ENCODE peak calls at places on chromosomes 12 and 14, in four cellular contexts. G is OCI-LY7, S is neuronal stem cell, M is PC-3. A is an unnamed sample.

GRCh38 chr12:48184549-48184922 is 1.1 kb downstream of the CCDC184 start:
- DNase-seq in G (no peak), M (no peak), S (no peak), A (no peak)

GRCh38 chr12:103778781-103779180 is 62.3 kb downstream of the NT5DC3 start:
- DNase-seq in G (no peak), M (no peak), S (no peak), A (no peak)

GRCh38 chr14:64878775-64879634 is 702 bp downstream of the SPTB start:
- DNase-seq in S (peak), M (no peak), G (no peak), A (no peak)

GRCh38 chr14:77372304-77372841 is 4.5 kb downstream of the TMED8 start:
- DNase-seq in G (peak), S (peak), M (peak), A (peak)

GRCh38 chr12:114694436-114695304 is 10.7 kb upstream of the TBX3 start:
- DNase-seq in S (no peak), M (no peak), G (no peak), A (no peak)

GRCh38 chr14:68775614-68776126 is 17.2 kb downstream of the ZFP36L1 start:
- DNase-seq in M (no peak), G (no peak), S (no peak), A (no peak)

GRCh38 chr12:109759076-109759420 is 45.4 kb downstream of the FAM222A start:
- DNase-seq in G (no peak), M (no peak), S (no peak), A (no peak)

GRCh38 chr14:105647784-105648608 is 121.6 kb downstream of the TMEM121 start:
- DNase-seq in M (no peak), G (no peak), S (no peak), A (no peak)

GRCh38 chr14:103949386-103949785 is 7.1 kb upstream of the RD3L start:
- DNase-seq in S (no peak), M (peak), G (no peak), A (no peak)

GRCh38 chr12:79454338-79454777 is 236.4 kb downstream of the PAWR start:
- DNase-seq in S (no peak), G (no peak), M (peak), A (peak)

GRCh38 chr12:109191621-109192250 is 75.3 kb downstream of the ACACB start:
- DNase-seq in M (peak), S (no peak), G (no peak), A (no peak)

GRCh38 chr12:121190523-121191031 is 19.4 kb upstream of the P2RX4 start:
- DNase-seq in G (no peak), S (no peak), M (peak), A (peak)

GRCh38 chr14:93462479-93462878 is 31.7 kb downstream of the UNC79 start:
- DNase-seq in M (no peak), G (no peak), S (no peak), A (no peak)

GRCh38 chr14:97705976-97706375 is 908.8 kb downstream of the VRK1 start:
- DNase-seq in G (no peak), M (no peak), S (no peak), A (no peak)

GRCh38 chr14:55272415-55272786 is 1.2 kb downstream of the FBXO34 start:
- DNase-seq in G (no peak), M (no peak), S (no peak), A (no peak)

GRCh38 chr12:67650528-67651379 is 2.2 kb downstream of the DYRK2 start:
- DNase-seq in S (no peak), M (peak), G (peak), A (no peak)

GRCh38 chr14:57833304-57833703 is 32.6 kb downstream of the SLC35F4 start:
- DNase-seq in G (no peak), M (peak), S (no peak), A (peak)

DNA sequence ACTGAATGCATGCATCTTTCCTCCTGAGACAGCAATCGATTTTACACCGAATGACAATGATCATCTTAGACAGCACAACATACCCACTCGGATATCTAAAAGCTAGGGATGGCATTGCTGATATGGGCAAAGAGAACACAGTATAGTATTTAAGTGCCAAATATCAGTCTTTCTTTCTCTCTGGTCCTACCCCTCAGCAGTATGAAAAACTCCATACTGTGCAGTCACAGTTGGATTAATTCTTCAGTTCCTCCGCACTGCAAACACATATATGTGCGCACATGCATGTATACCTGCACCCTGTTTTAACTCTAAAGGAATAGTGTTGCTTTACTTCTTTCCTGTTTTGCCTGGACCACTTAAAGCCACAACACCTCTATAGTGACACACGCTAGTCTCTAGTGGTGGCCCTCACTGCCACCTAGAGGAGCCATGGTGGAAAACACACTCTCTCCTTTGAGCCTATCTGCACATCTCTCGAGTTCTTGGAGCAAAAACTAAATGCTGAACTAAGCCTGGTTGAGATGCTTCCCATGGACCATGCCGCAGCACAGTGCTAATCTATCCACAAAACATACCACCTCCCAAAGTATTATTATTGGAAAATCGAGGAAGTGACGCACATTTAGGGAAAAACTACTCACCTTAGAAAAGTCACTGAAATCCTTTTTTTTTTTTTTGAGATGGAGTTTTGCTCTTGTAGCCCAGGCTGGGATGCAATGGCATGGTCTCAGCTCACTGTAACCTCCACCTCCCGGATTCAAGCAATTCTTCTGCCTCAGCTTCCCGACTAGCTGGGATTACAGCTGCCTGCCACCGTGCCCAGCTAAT is 11.9 kb downstream of the TMEM52B start:
- DNase-seq in S (no peak), G (peak), M (peak), A (peak)
- H2AFZ ChIP-seq in S (no peak), G (peak), M (no peak), A (no peak)

GRCh38 chr12:62021808-62022207 is 238.4 kb upstream of the USP15 start:
- DNase-seq in G (no peak), S (no peak), M (no peak), A (no peak)
- H2AFZ ChIP-seq in G (no peak), S (no peak), M (no peak), A (no peak)

DNA sequence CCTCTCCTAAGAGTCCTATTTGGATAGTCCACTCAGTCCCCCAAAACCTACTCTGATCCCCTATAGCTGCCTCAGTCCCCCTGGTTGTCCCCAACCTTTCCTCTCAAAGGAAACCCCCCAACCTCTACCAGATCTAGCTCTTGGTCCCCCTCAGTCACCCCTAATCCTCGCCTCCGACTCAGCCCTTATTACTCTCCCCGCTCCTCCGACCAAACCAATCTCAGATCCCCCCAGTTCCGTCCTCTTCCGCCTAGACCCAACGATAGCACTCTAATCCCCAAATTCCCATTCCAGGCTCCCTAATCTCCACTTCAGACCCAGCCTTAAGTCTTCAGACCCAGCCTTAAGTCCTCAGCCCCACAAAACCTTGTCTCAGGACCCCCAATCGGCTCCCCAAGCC is 634 bp downstream of the VPS37B start:
- DNase-seq in M (no peak), G (no peak), S (no peak), A (no peak)
- H2AFZ ChIP-seq in M (peak), G (no peak), S (peak), A (no peak)

GRCh38 chr12:209851-210250 is 4.1 kb downstream of the SLC6A12 start:
- DNase-seq in G (no peak), M (no peak), S (no peak), A (no peak)
- H2AFZ ChIP-seq in G (no peak), M (no peak), S (no peak), A (no peak)

GRCh38 chr12:50839032-50839431 is 3.7 kb upstream of the TMPRSS12 start:
- DNase-seq in G (no peak), M (peak), S (no peak), A (no peak)
- H2AFZ ChIP-seq in G (no peak), M (peak), S (no peak), A (no peak)

GRCh38 chr12:75923964-75924666 is 107.5 kb downstream of the PHLDA1 start:
- DNase-seq in S (no peak), G (peak), M (no peak), A (peak)

GRCh38 chr12:75921687-75922289 is 109.8 kb downstream of the PHLDA1 start:
- DNase-seq in G (no peak), S (no peak), M (no peak), A (no peak)

GRCh38 chr12:75917704-75918103 is 113.9 kb downstream of the PHLDA1 start:
- DNase-seq in S (no peak), M (no peak), G (peak), A (no peak)

GRCh38 chr12:75922944-75923642 is 108.5 kb downstream of the PHLDA1 start:
- DNase-seq in G (no peak), M (no peak), S (no peak), A (no peak)
- H2AFZ ChIP-seq in G (no peak), M (no peak), S (no peak), A (no peak)

GRCh38 chr14:73800970-73801515 is 50.6 kb upstream of the PTGR2 start:
- DNase-seq in M (no peak), G (no peak), S (no peak), A (no peak)
- H2AFZ ChIP-seq in M (no peak), G (no peak), S (no peak), A (no peak)

GRCh38 chr14:53151867-53152626 is 1.1 kb downstream of the DDHD1 start:
- DNase-seq in M (peak), G (peak), S (peak), A (peak)
- H2AFZ ChIP-seq in M (peak), G (peak), S (peak), A (peak)

A was measured in fibroblast of lung.